ENCODE peak calls at places on chromosomes 5 and 9, in five cellular contexts. T, G, H, P and I are unnamed samples.

GRCh38 chr5:159362190-159362589 is 31.9 kb upstream of the IL12B start:
- DNase-seq in T (no peak), P (no peak), G (no peak), H (no peak), I (no peak)

GRCh38 chr5:179266291-179267070 is 78.8 kb downstream of the ADAMTS2 start:
- DNase-seq in G (no peak), P (no peak), H (no peak), T (no peak), I (no peak)

GRCh38 chr5:74579215-74579614 is 61.3 kb downstream of the ENC1 start:
- DNase-seq in P (no peak), G (no peak), T (no peak), H (peak), I (no peak)

GRCh38 chr9:125529107-125529506 is 177.9 kb downstream of the MAPKAP1 start:
- DNase-seq in T (no peak), H (no peak), G (no peak), P (no peak), I (no peak)

GRCh38 chr9:35687972-35688557 is 1.7 kb downstream of the TPM2 start:
- DNase-seq in H (no peak), G (no peak), T (no peak), P (no peak), I (no peak)

GRCh38 chr5:7629559-7629958 is 221.4 kb downstream of the CFAP90 start:
- DNase-seq in T (no peak), P (no peak), G (no peak), H (no peak), I (no peak)

GRCh38 chr9:19229725-19230355 is 653 bp upstream of the DENND4C start:
- DNase-seq in P (peak), H (no peak), T (peak), G (peak), I (no peak)

GRCh38 chr9:113221800-113222481 is 597 bp downstream of the SLC31A1 start:
- DNase-seq in G (peak), H (peak), P (peak), T (no peak), I (no peak)

GRCh38 chr9:108606408-108606807 is 249.4 kb downstream of the ACTL7B start:
- DNase-seq in G (no peak), P (no peak), H (no peak), T (no peak), I (no peak)

GRCh38 chr9:15349892-15350761 is 43.1 kb upstream of the TTC39B start:
- DNase-seq in T (no peak), G (peak), H (no peak), P (peak), I (peak)

GRCh38 chr9:123448247-123448646 is 92.2 kb downstream of the CRB2 start:
- DNase-seq in T (no peak), P (no peak), H (no peak), G (no peak), I (no peak)

GRCh38 chr5:108989761-108990392 is 242.2 kb downstream of the FER start:
- DNase-seq in P (no peak), G (no peak), T (no peak), H (no peak), I (peak)

GRCh38 chr9:93910598-93910997 is 44.6 kb downstream of the BARX1 start:
- DNase-seq in G (no peak), T (no peak), P (no peak), H (no peak), I (no peak)

GRCh38 chr9:97307091-97307490 is 368 bp upstream of the CCDC180 start:
- DNase-seq in T (peak), H (peak), P (no peak), G (no peak), I (peak)

GRCh38 chr5:138148811-138149210 is 9.6 kb upstream of the NME5 start:
- DNase-seq in T (no peak), P (no peak), G (no peak), H (no peak), I (peak)

GRCh38 chr5:1400211-1400855 is 44.9 kb downstream of the SLC6A3 start:
- DNase-seq in H (no peak), T (no peak), G (no peak), P (no peak), I (no peak)

GRCh38 chr9:27801511-27801910 is 228.2 kb upstream of the C9orf72 start:
- DNase-seq in H (no peak), T (no peak), G (no peak), P (no peak), I (no peak)

GRCh38 chr5:11050596-11051304 is 289.7 kb upstream of the DAP start:
- DNase-seq in G (no peak), H (no peak), T (no peak), P (no peak), I (peak)

GRCh38 chr9:1531411-1531903 is 481.3 kb downstream of the DMRT2 start:
- DNase-seq in T (no peak), G (no peak), P (no peak), H (no peak), I (no peak)

GRCh38 chr5:58462623-58463230 is 2.8 kb upstream of the PLK2 start:
- DNase-seq in P (peak), H (peak), G (peak), T (no peak), I (peak)

GRCh38 chr5:65823174-65823573 is 101.2 kb downstream of the NLN start:
- DNase-seq in G (peak), P (no peak), H (no peak), T (no peak), I (peak)

GRCh38 chr5:154302181-154302580 is 111.6 kb downstream of the GALNT10 start:
- DNase-seq in G (no peak), P (no peak), T (no peak), H (no peak), I (no peak)

GRCh38 chr9:120894404-120895226 is 17.6 kb upstream of the PHF19 start:
- DNase-seq in P (no peak), T (no peak), G (no peak), H (peak), I (no peak)

GRCh38 chr9:120892177-120892747 is 15.3 kb upstream of the PHF19 start:
- DNase-seq in P (no peak), H (no peak), T (no peak), G (no peak), I (no peak)

GRCh38 chr9:120892748-120893584 is 16.0 kb upstream of the PHF19 start:
- DNase-seq in T (no peak), H (no peak), G (no peak), P (no peak), I (peak)

GRCh38 chr9:120893585-120893857 is 16.5 kb upstream of the PHF19 start:
- DNase-seq in T (no peak), H (peak), G (no peak), P (no peak), I (peak)

DNA sequence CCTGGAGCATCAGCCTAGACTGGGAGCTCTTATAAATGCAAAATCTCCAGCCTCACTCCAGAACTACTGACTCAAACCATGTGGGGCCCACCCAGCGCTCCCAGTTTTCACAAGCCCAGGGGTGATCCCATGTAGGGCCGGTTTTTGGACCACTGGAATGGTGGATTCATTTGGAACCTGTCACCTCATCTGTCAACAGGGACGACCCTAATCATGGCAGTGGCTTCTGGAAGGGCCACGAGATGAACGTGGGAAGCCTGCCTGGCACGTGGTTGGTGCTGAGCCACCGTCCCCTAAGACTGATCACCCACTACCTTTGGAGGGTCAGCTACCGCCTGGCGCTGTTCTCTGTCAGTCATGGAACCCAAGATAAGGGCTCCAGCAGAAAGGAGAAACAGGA is 16.9 kb upstream of the PHF19 start:
- DNase-seq in P (no peak), G (no peak), T (no peak), H (peak), I (no peak)
- H3K4me2 ChIP-seq in P (no peak), G (no peak), T (peak), H (no peak), I (no peak)

DNA sequence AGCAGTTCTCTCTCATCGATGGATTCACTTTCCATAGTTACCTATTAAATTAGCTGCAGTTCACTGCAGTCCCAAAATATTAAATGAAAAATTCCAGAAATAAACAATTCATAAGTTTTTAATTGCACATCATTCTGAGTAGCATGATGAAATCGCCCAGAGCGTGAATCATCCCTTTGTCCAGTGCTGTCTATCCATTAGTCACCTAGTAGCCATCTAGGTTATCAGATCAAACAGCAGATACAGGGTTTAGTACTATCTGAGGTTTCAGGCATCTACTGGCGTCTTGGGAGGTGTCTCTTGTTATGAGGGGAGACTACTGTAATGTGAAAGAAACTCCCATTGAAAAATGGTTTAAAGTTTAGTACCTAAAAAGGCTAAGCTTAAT is 190.1 kb downstream of the ARHGAP26 start:
- DNase-seq in H (no peak), P (peak), T (no peak), G (peak), I (peak)
- TF ChIP-seq USF2 in H (no peak), P (no peak), T (no peak), G (no peak), I (no peak)

GRCh38 chr5:15835514-15835913 is 335.5 kb downstream of the FBXL7 start:
- DNase-seq in G (no peak), H (no peak), T (no peak), P (no peak), I (peak)
- TF ChIP-seq MAFK in G (no peak), H (no peak), T (no peak), P (no peak), I (no peak)

GRCh38 chr9:84851935-84852585 is 182.5 kb downstream of the NTRK2 start:
- DNase-seq in H (no peak), T (peak), G (peak), P (no peak), I (peak)

GRCh38 chr9:84857224-84857623 is 187.7 kb downstream of the NTRK2 start:
- DNase-seq in G (no peak), H (no peak), T (no peak), P (no peak), I (no peak)

GRCh38 chr9:84852902-84853301 is 183.4 kb downstream of the NTRK2 start:
- DNase-seq in G (no peak), P (no peak), T (no peak), H (no peak), I (no peak)

GRCh38 chr9:84858373-84858772 is 188.8 kb downstream of the NTRK2 start:
- DNase-seq in T (no peak), H (no peak), G (no peak), P (no peak), I (no peak)

GRCh38 chr9:84856181-84856632 is 186.7 kb downstream of the NTRK2 start:
- DNase-seq in H (no peak), T (no peak), G (no peak), P (no peak), I (no peak)
- H3K4me2 ChIP-seq in H (no peak), T (no peak), G (no peak), P (no peak), I (no peak)

GRCh38 chr5:32916648-32917047 is 205.5 kb downstream of the NPR3 start:
- DNase-seq in P (peak), G (peak), T (peak), H (no peak), I (peak)
- TF ChIP-seq USF2 in P (no peak), G (no peak), T (no peak), H (no peak), I (no peak)

GRCh38 chr9:90857855-90858254 is 56.2 kb downstream of the SYK start:
- DNase-seq in G (no peak), P (no peak), T (no peak), H (no peak), I (no peak)
- TF ChIP-seq MAFK in G (no peak), P (no peak), T (no peak), H (no peak), I (no peak)

GRCh38 chr5:15026944-15027343 is 155.4 kb upstream of the ANKH start:
- DNase-seq in P (no peak), T (no peak), H (no peak), G (no peak), I (no peak)
- H3K4me2 ChIP-seq in P (no peak), T (peak), H (no peak), G (no peak), I (no peak)

DNA sequence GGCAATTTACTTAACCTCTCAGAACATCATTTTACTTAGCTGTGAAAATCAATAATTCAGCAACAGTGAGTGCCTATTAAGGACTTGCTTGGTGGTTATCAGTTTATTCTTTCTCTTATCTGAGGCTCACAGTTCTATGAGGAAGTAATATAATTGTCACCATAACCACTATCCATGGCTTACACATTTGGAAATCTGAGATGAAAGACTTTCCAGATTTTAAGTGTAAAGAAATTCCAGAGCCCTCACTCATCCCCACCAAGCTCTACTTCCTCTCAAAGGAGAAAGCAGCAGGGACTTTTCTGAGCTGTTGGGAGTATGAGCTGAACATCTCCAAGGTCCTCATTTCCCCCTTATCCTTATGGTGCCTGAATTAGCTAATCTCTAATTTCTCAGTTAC is 321.5 kb downstream of the FBXL7 start:
- DNase-seq in G (no peak), H (no peak), P (no peak), T (no peak), I (peak)
- TF ChIP-seq USF2 in G (no peak), H (no peak), P (no peak), T (no peak), I (no peak)

GRCh38 chr9:98865284-98865683 is 57.8 kb downstream of the GALNT12 start:
- DNase-seq in H (no peak), T (no peak), G (no peak), P (no peak), I (no peak)

GRCh38 chr9:98869078-98869745 is 61.7 kb downstream of the GALNT12 start:
- DNase-seq in P (no peak), G (no peak), H (no peak), T (no peak), I (no peak)

GRCh38 chr9:98867434-98868168 is 60.1 kb downstream of the GALNT12 start:
- DNase-seq in H (peak), P (no peak), T (no peak), G (no peak), I (peak)

GRCh38 chr9:98866435-98867108 is 59.1 kb downstream of the GALNT12 start:
- DNase-seq in T (no peak), G (no peak), H (no peak), P (no peak), I (no peak)

GRCh38 chr9:98867109-98867433 is 59.6 kb downstream of the GALNT12 start:
- DNase-seq in P (no peak), T (no peak), G (no peak), H (no peak), I (no peak)
- TF ChIP-seq MAFK in P (no peak), T (no peak), G (no peak), H (no peak), I (no peak)